ENCODE peak calls at places on chromosome 4, in four cellular contexts. X is HT1080; Y is AG04450; F is activated CD8-positive, alpha-beta memory T cell treated with anti-CD3 and anti-CD28 coated beads for 48 hours. K is an unnamed sample.

GRCh38 chr4:13133700-13134099 is 350.4 kb downstream of the RAB28 start:
- DNase-seq in Y (no peak), X (no peak), F (no peak), K (no peak)

GRCh38 chr4:79348405-79348804 is 22.5 kb upstream of the NAA11 start:
- DNase-seq in X (no peak), Y (no peak), F (no peak), K (no peak)

GRCh38 chr4:76606662-76607265 is 171.7 kb downstream of the SHROOM3 start:
- DNase-seq in F (no peak), Y (no peak), X (no peak), K (no peak)

GRCh38 chr4:140875751-140876389 is 119.7 kb upstream of the TBC1D9 start:
- DNase-seq in X (no peak), F (no peak), Y (no peak), K (no peak)

GRCh38 chr4:145435646-145436045 is 46.0 kb upstream of the SMAD1 start:
- DNase-seq in Y (no peak), X (no peak), F (no peak), K (no peak)

GRCh38 chr4:80235451-80235850 is 31.0 kb upstream of the FGF5 start:
- DNase-seq in Y (no peak), F (no peak), X (no peak), K (no peak)

GRCh38 chr4:124804584-124804983 is 92.1 kb upstream of the ANKRD50 start:
- DNase-seq in F (no peak), Y (no peak), X (no peak), K (no peak)

GRCh38 chr4:123553279-123553678 is 156.7 kb downstream of the SPRY1 start:
- DNase-seq in F (no peak), X (no peak), Y (no peak), K (no peak)

GRCh38 chr4:7067147-7067522 is 729 bp downstream of the GRPEL1 start:
- DNase-seq in X (no peak), Y (no peak), F (no peak), K (no peak)

GRCh38 chr4:106609917-106610316 is 241.3 kb upstream of the GIMD1 start:
- DNase-seq in Y (no peak), X (no peak), F (no peak), K (no peak)

GRCh38 chr4:106238819-106239420 is 77.1 kb downstream of the TBCK start:
- DNase-seq in X (peak; percentile 39), F (no peak), Y (no peak), K (no peak)

GRCh38 chr4:7280906-7281305 is 88.6 kb downstream of the SORCS2 start:
- DNase-seq in F (no peak), X (no peak), Y (no peak), K (no peak)

GRCh38 chr4:184583738-184584502 is 65.3 kb downstream of the CASP3 start:
- DNase-seq in F (no peak), Y (no peak), X (no peak), K (no peak)

GRCh38 chr4:111323496-111323895 is 700.6 kb upstream of the PITX2 start:
- DNase-seq in Y (peak; percentile 21), X (peak; percentile 40), F (no peak), K (no peak)

GRCh38 chr4:134610172-134610571 is 408.6 kb upstream of the PABPC4L start:
- DNase-seq in X (no peak), F (no peak), Y (no peak), K (no peak)

GRCh38 chr4:1187182-1187581 is 14.8 kb upstream of the SPON2 start:
- DNase-seq in Y (no peak), X (no peak), F (no peak), K (no peak)